ENCODE peak calls at places on chromosome 6, in five cellular contexts. X is Peyer's patch; W is uterus; I is heart right ventricle; H is effector memory CD4-positive, alpha-beta T cell. S is an unnamed sample.
A peak's percentile ranks its signal among the peaks of the same experiment; 100 is the strongest.

GRCh38 chr6:24329022-24329421 is 28.8 kb downstream of the DCDC2 start:
- DNase-seq in X (no peak), W (no peak), I (no peak), H (no peak), S (no peak)

GRCh38 chr6:75157336-75157735 is 48.5 kb downstream of the COL12A1 start:
- DNase-seq in X (no peak), W (no peak), I (no peak), H (no peak), S (no peak)

GRCh38 chr6:158043008-158043407 is 61.3 kb downstream of the SYNJ2 start:
- DNase-seq in X (no peak), W (no peak), I (no peak), H (no peak), S (no peak)

GRCh38 chr6:39347201-39347600 is 24.7 kb upstream of the KCNK16 start:
- DNase-seq in X (no peak), W (no peak), I (no peak), H (no peak), S (no peak)

GRCh38 chr6:44297063-44298038 is 15.8 kb downstream of the AARS2 start:
- DNase-seq in X (no peak), W (peak; percentile 39), I (peak; percentile 51), H (no peak), S (peak; percentile 51)

GRCh38 chr6:84605308-84605707 is 159.1 kb downstream of the TBX18 start:
- DNase-seq in X (no peak), W (no peak), I (no peak), H (no peak), S (no peak)

GRCh38 chr6:19836799-19837510 is at the start of gene ID4:
- DNase-seq in X (peak; percentile 89), W (peak; percentile 93), I (peak; percentile 92), H (no peak), S (no peak)

GRCh38 chr6:138622967-138623366 is 123.7 kb upstream of the NHSL1 start:
- DNase-seq in X (no peak), W (no peak), I (no peak), H (no peak), S (no peak)

GRCh38 chr6:77403424-77403823 is 59.9 kb downstream of the HTR1B start:
- DNase-seq in X (no peak), W (no peak), I (no peak), H (no peak), S (no peak)

GRCh38 chr6:53811082-53811481 is 16.3 kb downstream of the LRRC1 start:
- DNase-seq in X (peak; percentile 79), W (no peak), I (no peak), H (no peak), S (no peak)

GRCh38 chr6:169571123-169571962 is 130.5 kb downstream of the WDR27 start:
- DNase-seq in X (no peak), W (no peak), I (no peak), H (no peak), S (no peak)

GRCh38 chr6:144406796-144407195 is 121.7 kb downstream of the UTRN start:
- DNase-seq in X (no peak), W (no peak), I (no peak), H (no peak), S (no peak)

GRCh38 chr6:166691199-166691598 is 64.1 kb upstream of the RPS6KA2 start:
- DNase-seq in X (no peak), W (peak; percentile 33), I (peak; percentile 60), H (no peak), S (no peak)

GRCh38 chr6:142764306-142764705 is 180.7 kb downstream of the HIVEP2 start:
- DNase-seq in X (no peak), W (no peak), I (no peak), H (no peak), S (no peak)

GRCh38 chr6:17768388-17768787 is 61.7 kb upstream of the NUP153 start:
- DNase-seq in X (no peak), W (no peak), I (no peak), H (no peak), S (no peak)

GRCh38 chr6:138246650-138247440 is 28.6 kb upstream of the PBOV1 start:
- DNase-seq in X (no peak), W (no peak), I (no peak), H (no peak), S (no peak)

GRCh38 chr6:12973302-12973865 is 256.8 kb downstream of the PHACTR1 start:
- DNase-seq in X (no peak), W (no peak), I (no peak), H (no peak), S (no peak)

GRCh38 chr6:134521116-134521501 is 203.2 kb upstream of the SGK1 start:
- DNase-seq in X (no peak), W (no peak), I (no peak), H (no peak), S (no peak)

GRCh38 chr6:88922775-88923548 is 40.5 kb downstream of the RNGTT start:
- DNase-seq in X (no peak), W (no peak), I (no peak), H (no peak), S (no peak)

GRCh38 chr6:168102093-168102985 is 23.3 kb upstream of the FRMD1 start:
- DNase-seq in X (peak; percentile 10), W (no peak), I (no peak), H (no peak), S (no peak)

GRCh38 chr6:126176266-126176665 is 163.6 kb upstream of the CENPW start:
- DNase-seq in X (no peak), W (no peak), I (no peak), H (no peak), S (no peak)

GRCh38 chr6:125953502-125953875 is 3.1 kb upstream of the HINT3 start:
- DNase-seq in X (peak; percentile 69), W (no peak), I (no peak), H (no peak), S (no peak)

GRCh38 chr6:31728767-31729514 is at the start of gene DDAH2:
- DNase-seq in X (no peak), W (peak; percentile 48), I (peak; percentile 32), H (no peak), S (no peak)

GRCh38 chr6:107594736-107595135 is 104.8 kb downstream of the SOBP start:
- DNase-seq in X (no peak), W (no peak), I (no peak), H (no peak), S (no peak)

GRCh38 chr6:142372348-142372747 is 70.5 kb downstream of the ADGRG6 start:
- DNase-seq in X (no peak), W (no peak), I (no peak), H (no peak), S (no peak)

GRCh38 chr6:82246802-82247633 is 526 bp downstream of the IBTK start:
- DNase-seq in X (no peak), W (no peak), I (peak; percentile 56), H (no peak), S (no peak)

GRCh38 chr6:82248233-82248735 is 740 bp upstream of the IBTK start:
- DNase-seq in X (no peak), W (no peak), I (no peak), H (no peak), S (no peak)

GRCh38 chr6:82247634-82248232 is at the start of gene IBTK:
- DNase-seq in X (peak; percentile 98), W (peak; percentile 97), I (peak; percentile 95), H (peak; percentile 87), S (peak; percentile 96)

GRCh38 chr6:82249381-82250253 is 2.1 kb upstream of the IBTK start:
- DNase-seq in X (no peak), W (no peak), I (no peak), H (no peak), S (no peak)

DNA sequence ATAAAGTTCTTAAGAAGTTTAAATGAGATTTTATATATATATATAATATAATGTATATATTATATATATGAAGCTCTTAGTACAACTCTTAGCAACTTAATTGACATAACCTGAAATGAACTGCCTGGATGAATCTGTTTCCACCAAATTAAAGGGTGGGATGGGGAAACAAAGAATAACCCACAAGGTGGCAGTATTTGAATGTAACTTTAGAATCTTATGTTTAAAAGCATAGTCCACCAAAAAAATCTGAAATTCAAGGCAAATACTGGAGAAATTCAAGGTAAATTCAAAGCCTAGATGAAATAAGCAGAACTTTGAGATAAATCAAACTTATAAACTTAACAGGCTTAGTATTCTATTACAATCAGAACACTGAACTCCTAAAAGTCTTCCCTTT is 4.4 kb upstream of the IBTK start:
- DNase-seq in X (no peak), W (no peak), I (no peak), H (no peak), S (no peak)
- H3K27ac ChIP-seq in X (no peak overlapping the region), W (no peak overlapping the region), I (no peak overlapping the region), H (no peak overlapping the region), S (no peak overlapping the region)

GRCh38 chr6:159357211-159357920 is 188.2 kb downstream of the FNDC1 start:
- DNase-seq in X (no peak), W (no peak), I (no peak), H (no peak), S (no peak)

GRCh38 chr6:159359581-159360264 is 190.5 kb downstream of the FNDC1 start:
- DNase-seq in X (no peak), W (no peak), I (no peak), H (no peak), S (no peak)

GRCh38 chr6:159360306-159360705 is 191.1 kb downstream of the FNDC1 start:
- DNase-seq in X (no peak), W (no peak), I (no peak), H (no peak), S (no peak)
- H3K27me3 ChIP-seq in X (no peaks in the 10 kb centered on the region), W (no peaks in the 10 kb centered on the region), I (no peaks in the 10 kb centered on the region), H (no peaks in the 10 kb centered on the region), S (no peaks in the 10 kb centered on the region)

DNA sequence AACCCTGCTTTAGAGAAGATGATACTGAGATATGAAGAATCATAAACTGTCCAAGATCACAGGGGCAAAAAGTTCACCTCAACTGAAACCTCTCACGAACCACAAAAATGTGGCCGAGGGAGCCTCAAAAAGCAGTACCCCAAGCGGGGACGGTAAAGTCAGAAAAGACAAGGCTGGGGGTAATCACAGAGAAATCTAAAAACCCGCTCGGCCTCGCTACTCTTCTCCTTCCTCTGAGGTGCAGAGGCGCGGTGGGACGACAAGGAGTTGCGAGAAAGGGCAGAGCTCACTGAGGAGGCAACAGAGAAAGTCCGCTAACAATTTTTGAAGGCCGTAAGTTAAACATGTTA is 356 bp upstream of the IRAK1BP1 start:
- DNase-seq in X (no peak), W (no peak), I (no peak), H (peak; percentile 0), S (no peak)
- H3K27ac ChIP-seq in X (peak overlapping the region; percentile 59), W (peak overlapping the region; percentile 47), I (peak overlapping the region; percentile 76), H (no peak overlapping the region), S (peak overlapping the region; percentile 47)

GRCh38 chr6:36309212-36309611 is 27.5 kb downstream of the BNIP5 start:
- DNase-seq in X (peak; percentile 65), W (no peak), I (no peak), H (no peak), S (no peak)
- H3K27me3 ChIP-seq in X (no peaks in the 10 kb centered on the region), W (no peaks in the 10 kb centered on the region), I (no peaks in the 10 kb centered on the region), H (no peaks in the 10 kb centered on the region), S (no peaks in the 10 kb centered on the region)

GRCh38 chr6:93293399-93294271 is 125.7 kb downstream of the EPHA7 start:
- DNase-seq in X (no peak), W (no peak), I (no peak), H (no peak), S (no peak)
- H3K27ac ChIP-seq in X (no peak overlapping the region), W (no peak overlapping the region), I (no peak overlapping the region), H (no peak overlapping the region), S (no peak overlapping the region)

GRCh38 chr6:93337772-93338394 is 81.5 kb downstream of the EPHA7 start:
- DNase-seq in X (no peak), W (no peak), I (no peak), H (no peak), S (no peak)
- H3K27me3 ChIP-seq in X (no peaks in the 10 kb centered on the region), W (no peaks in the 10 kb centered on the region), I (no peaks in the 10 kb centered on the region), H (no peaks in the 10 kb centered on the region), S (no peaks in the 10 kb centered on the region)

GRCh38 chr6:115782612-115783011 is 278.1 kb downstream of the FRK start:
- DNase-seq in X (no peak), W (no peak), I (no peak), H (no peak), S (no peak)
- H3K27ac ChIP-seq in X (no peak overlapping the region), W (no peak overlapping the region), I (no peak overlapping the region), H (no peak overlapping the region), S (no peak overlapping the region)

S was measured in CD4-positive, alpha-beta memory T cell.